ENCODE peak calls at places on chromosome 18, in nine cellular contexts. F is stimulated activated naive CD8-positive, alpha-beta T cell treated with anti-CD3 and anti-CD28 coated beads, Interleukin-15, amount 100 ng/mL, for 72 hours; K is right cardiac atrium; C is cardiac muscle cell; R is fibroblast of pulmonary artery; H is stimulated activated CD4-positive, alpha-beta T cell treated with anti-CD3 and anti-CD28 coated beads, TNF-alpha, amount 100 ng/mL, for 4 hours; W is CD4-positive, alpha-beta memory T cell; L is NCI-H526 treated with DMSO at 0.1 percent for 48 hours; T is T-helper 17 cell. B is an unnamed sample.

GRCh38 chr18:61883547-61883946 is 9.3 kb downstream of the RNF152 start:
- DNase-seq in W (no peak), R (no peak), H (no peak), K (no peak), T (no peak), L (no peak), C (no peak), F (no peak), B (no peak)

GRCh38 chr18:23377669-23378469 is 75.2 kb upstream of the RIOK3 start:
- DNase-seq in T (no peak), L (no peak), H (no peak), K (no peak), W (no peak), F (peak; percentile 15), R (peak; percentile 87), C (peak; percentile 85), B (peak; percentile 67)

GRCh38 chr18:49023938-49024341 is 73.2 kb upstream of the SMAD7 start:
- DNase-seq in F (no peak), W (no peak), T (no peak), R (no peak), C (no peak), L (no peak), H (no peak), K (no peak), B (no peak)

GRCh38 chr18:74725690-74726089 is 128.0 kb downstream of the ZNF407 start:
- DNase-seq in C (no peak), K (no peak), L (no peak), T (no peak), R (no peak), W (no peak), H (no peak), F (no peak), B (no peak)

GRCh38 chr18:13390196-13390595 is 171.6 kb downstream of the LDLRAD4 start:
- DNase-seq in H (no peak), W (no peak), C (no peak), F (no peak), R (no peak), T (no peak), K (no peak), L (no peak), B (no peak)

GRCh38 chr18:74289137-74289536 is 2.6 kb downstream of the CYB5A start:
- DNase-seq in R (peak; percentile 53), T (no peak), L (no peak), H (no peak), C (peak; percentile 57), K (no peak), F (no peak), W (no peak), B (no peak)

GRCh38 chr18:32086866-32087265 is 4.8 kb upstream of the RNF138 start:
- DNase-seq in K (no peak), W (no peak), H (no peak), R (peak; percentile 22), F (no peak), C (peak; percentile 6), L (no peak), T (no peak), B (no peak)

GRCh38 chr18:45166341-45167108 is 448.8 kb upstream of the SLC14A2 start:
- DNase-seq in W (no peak), K (peak; percentile 15), C (peak; percentile 81), T (no peak), F (no peak), R (peak; percentile 93), L (no peak), H (no peak), B (peak; percentile 56)

GRCh38 chr18:26941608-26942007 is 76.1 kb upstream of the AQP4 start:
- DNase-seq in T (no peak), W (no peak), L (no peak), H (no peak), F (no peak), C (no peak), K (no peak), R (no peak), B (no peak)

GRCh38 chr18:48947583-48947982 is 3.2 kb downstream of the SMAD7 start:
- DNase-seq in W (no peak), T (no peak), K (peak; percentile 77), L (no peak), H (no peak), R (peak; percentile 39), C (no peak), F (no peak), B (no peak)

GRCh38 chr18:11865071-11865470 is 13.9 kb downstream of the CHMP1B start:
- DNase-seq in F (no peak), H (no peak), K (no peak), R (no peak), C (no peak), T (no peak), L (no peak), W (no peak), B (no peak)

GRCh38 chr18:49813071-49813320 is 337 bp downstream of the ACAA2 start:
- DNase-seq in W (no peak), L (no peak), H (no peak), C (no peak), K (peak; percentile 39), T (no peak), R (peak; percentile 36), F (no peak), B (no peak)

B was measured in kidney epithelial cell.